ENCODE peak calls at places on chromosomes 16 and 17, in five cellular contexts. U is body of pancreas, D is tibial nerve, K is stomach, Y is prostate gland. I is an unnamed sample.

GRCh38 chr16:10577305-10578202 is 2.8 kb downstream of the EMP2 start:
- DNase-seq in K (no peak), D (no peak), U (peak), Y (no peak), I (peak)

GRCh38 chr16:52446076-52446475 is 100.9 kb downstream of the TOX3 start:
- DNase-seq in Y (no peak), K (no peak), D (no peak), U (no peak), I (no peak)

GRCh38 chr17:21417921-21418320 is 41.8 kb downstream of the KCNJ12 start:
- DNase-seq in D (no peak), K (no peak), U (peak), Y (no peak), I (no peak)

GRCh38 chr16:86529160-86529559 is 18.8 kb downstream of the FOXF1 start:
- DNase-seq in Y (no peak), K (no peak), U (no peak), D (no peak), I (no peak)

GRCh38 chr17:56009795-56010715 is 143.2 kb upstream of the ANKFN1 start:
- DNase-seq in K (no peak), D (no peak), U (no peak), Y (no peak), I (no peak)

GRCh38 chr16:24771779-24772157 is 42.3 kb downstream of the TNRC6A start:
- DNase-seq in K (no peak), Y (no peak), U (no peak), D (no peak), I (no peak)

GRCh38 chr17:3894927-3895343 is 2.1 kb upstream of the CAMKK1 start:
- DNase-seq in Y (peak), D (no peak), K (peak), U (peak), I (no peak)

GRCh38 chr17:57548421-57549385 is 196.4 kb downstream of the CCDC182 start:
- DNase-seq in D (no peak), U (no peak), Y (no peak), K (no peak), I (peak)

GRCh38 chr17:9237661-9238301 is 216.5 kb downstream of the NTN1 start:
- DNase-seq in D (no peak), K (no peak), U (no peak), Y (no peak), I (no peak)

GRCh38 chr17:35003778-35004177 is 23.5 kb downstream of the LIG3 start:
- DNase-seq in D (no peak), Y (no peak), U (no peak), K (no peak), I (no peak)

GRCh38 chr17:77253611-77254051 is 112.9 kb downstream of the SEC14L1 start:
- DNase-seq in D (no peak), U (no peak), Y (no peak), K (no peak), I (no peak)

GRCh38 chr17:77790143-77790829 is 168.2 kb upstream of the TNRC6C start:
- DNase-seq in K (no peak), D (no peak), Y (no peak), U (no peak), I (no peak)

GRCh38 chr16:82524939-82525338 is 101.8 kb upstream of the CDH13 start:
- DNase-seq in Y (peak), U (no peak), K (no peak), D (no peak), I (no peak)

GRCh38 chr17:38742431-38743308 is 5.5 kb downstream of the PCGF2 start:
- DNase-seq in K (no peak), Y (no peak), U (peak), D (no peak), I (peak)

GRCh38 chr16:49857423-49858181 is 1.7 kb upstream of the ZNF423 start:
- DNase-seq in Y (no peak), D (peak), U (peak), K (peak), I (peak)

GRCh38 chr17:81295678-81296381 is 723 bp upstream of the SLC38A10 start:
- DNase-seq in U (peak), K (peak), D (no peak), Y (peak), I (no peak)

DNA sequence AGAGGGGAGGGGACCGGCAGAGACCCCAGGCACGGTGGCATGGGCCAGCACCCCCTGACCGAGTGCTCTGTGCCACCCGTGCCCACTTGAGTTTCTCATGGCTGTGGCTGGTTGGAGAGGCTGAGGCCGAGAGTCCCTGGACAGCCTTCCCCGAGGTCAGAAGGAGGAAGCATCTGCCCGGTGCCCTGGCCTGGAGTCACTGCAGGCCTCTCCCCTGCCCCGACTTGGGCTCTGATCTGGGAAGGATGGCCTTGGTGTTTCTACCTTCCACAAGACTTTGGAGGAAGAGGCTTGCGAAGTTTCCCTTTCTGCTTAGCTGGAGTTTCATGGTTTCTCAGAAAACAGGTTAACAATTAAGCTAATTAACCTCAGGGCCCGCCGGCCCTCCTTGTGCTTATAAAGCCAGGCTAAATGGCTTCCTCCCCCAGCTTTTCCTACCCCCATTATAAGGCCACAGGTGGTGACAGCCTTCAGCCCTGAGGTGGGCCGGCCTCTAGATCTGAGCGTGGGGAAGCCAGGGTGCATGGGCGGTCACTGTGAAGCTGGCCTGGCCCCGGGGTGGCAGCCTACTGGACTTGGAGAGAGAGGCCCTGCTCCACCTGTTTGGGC is 17.3 kb downstream of the LLGL2 start:
- DNase-seq in D (no peak), K (no peak), U (no peak), Y (no peak), I (no peak)
- TF ChIP-seq CTCF in D (no peak), K (no peak), U (no peak), Y (no peak), I (no peak)

DNA sequence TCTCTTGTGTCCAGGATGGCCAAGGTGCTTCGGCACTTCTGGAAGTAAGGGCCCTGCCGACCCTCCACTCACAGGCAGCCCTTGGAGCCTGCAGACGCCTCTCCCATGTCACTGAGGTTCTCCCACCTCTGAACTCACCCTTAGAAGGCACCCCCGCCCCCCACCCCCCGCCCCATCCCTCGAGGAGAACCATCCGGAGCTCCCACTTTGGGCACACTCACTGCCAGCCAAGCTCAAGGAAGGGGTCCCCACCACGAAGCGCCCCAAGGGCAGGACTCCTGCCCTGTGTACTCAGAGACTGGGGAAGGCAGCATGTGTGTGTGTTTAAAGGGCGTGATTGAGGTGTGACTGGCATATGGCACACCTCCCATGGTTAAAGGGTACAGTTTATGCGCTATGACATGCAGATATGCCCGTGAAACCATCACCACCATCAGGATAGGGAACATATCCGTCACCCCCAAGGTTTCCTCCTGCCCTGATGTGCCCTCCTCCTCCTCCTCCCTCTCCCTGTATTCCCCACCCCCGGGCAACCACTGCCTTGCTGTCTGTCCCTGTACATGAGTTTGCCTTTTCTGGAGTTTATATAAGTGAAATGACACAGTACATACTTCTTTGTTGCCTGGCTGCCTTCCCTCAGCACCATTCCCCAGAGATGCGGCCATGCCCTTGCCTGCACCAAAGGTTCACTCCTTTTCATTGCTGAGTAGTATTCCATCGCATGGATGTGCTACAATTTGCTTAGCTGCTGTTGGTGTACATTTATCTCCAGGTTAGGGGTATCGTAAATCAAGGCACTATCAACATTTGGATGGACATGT is 14.0 kb upstream of the RBFOX3 start:
- DNase-seq in K (no peak), U (peak), D (no peak), Y (no peak), I (peak)
- TF ChIP-seq POLR2A in K (no peak), U (no peak), D (no peak), Y (no peak), I (no peak)

GRCh38 chr16:47110939-47111338 is 32.8 kb downstream of the NETO2 start:
- DNase-seq in U (no peak), K (no peak), D (no peak), Y (no peak), I (no peak)
- TF ChIP-seq CTCF in U (no peak), K (no peak), D (no peak), Y (no peak), I (no peak)

DNA sequence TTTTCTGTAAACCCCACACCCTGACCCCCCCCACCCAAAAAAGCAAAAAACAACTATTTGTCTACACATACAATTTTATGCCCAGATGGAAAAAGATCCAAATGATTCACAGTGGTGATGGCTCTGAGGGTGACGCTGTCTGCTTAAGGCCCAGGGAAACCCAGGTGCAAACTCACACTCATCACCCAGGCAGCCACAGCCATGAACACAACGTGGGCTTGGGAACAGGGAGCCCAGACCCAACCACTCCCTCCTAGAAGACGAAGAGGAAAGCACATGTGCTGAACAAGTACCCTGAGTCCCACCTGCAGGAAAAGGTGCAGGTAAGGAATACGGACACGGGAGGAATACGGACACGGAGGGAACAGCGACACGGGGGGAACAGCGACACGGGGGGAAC is 5.4 kb downstream of the HBQ1 start:
- DNase-seq in D (no peak), K (no peak), U (no peak), Y (no peak), I (no peak)
- TF ChIP-seq POLR2A in D (no peak), K (no peak), U (no peak), Y (no peak), I (no peak)

GRCh38 chr17:68085751-68086445 is 50.4 kb downstream of the KPNA2 start:
- DNase-seq in U (no peak), D (no peak), K (peak), Y (no peak), I (no peak)
- TF ChIP-seq CTCF in U (no peak), D (no peak), K (no peak), Y (no peak), I (no peak)

GRCh38 chr16:28846080-28846932 is at the start of gene TUFM:
- DNase-seq in Y (peak), U (peak), K (peak), D (peak), I (peak)
- TF ChIP-seq POLR2A in Y (peak), U (peak), K (no peak), D (peak), I (peak)

DNA sequence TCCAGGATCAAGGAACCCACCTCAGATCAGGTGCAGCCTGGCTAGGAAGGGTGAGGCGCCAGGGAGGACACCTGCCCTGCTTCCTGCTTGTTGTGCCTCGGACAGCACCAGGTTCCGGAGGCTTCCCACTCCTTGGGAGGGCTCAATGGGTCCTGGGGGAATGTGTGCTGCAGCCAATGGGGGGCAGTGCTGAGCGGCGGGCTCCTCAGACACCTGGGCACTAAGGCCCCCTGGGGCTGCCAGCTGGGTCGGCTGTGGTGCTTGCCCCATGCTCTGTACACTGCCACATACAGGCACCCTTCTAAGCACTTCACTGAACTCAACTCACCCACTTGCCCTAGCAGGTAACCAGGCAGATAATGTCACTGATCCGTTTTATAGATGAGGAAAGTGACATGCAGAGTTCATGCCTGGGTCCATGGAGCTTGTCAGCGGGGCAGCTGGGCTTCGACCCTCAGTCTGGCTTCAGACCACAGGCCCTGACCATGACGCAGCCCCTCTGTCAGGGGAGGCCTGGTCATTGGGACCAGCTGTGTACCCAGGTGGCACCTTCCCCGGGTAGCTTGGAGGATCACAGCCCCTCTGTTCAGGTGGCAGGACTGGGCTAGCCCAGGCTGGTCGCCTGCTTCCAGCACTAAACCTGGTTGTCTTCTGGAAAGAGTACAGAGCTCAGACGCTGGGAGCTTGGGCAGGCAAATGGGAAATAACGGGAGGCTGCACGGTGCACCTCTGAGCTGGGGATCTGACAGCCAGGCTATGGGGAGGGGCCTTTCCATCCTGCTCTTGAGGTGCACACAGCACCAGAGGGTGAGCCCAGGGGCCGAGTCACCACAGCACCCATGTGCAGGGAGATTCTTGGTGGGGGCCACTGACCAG is 8.2 kb downstream of the FN3K start:
- DNase-seq in Y (no peak), U (no peak), D (no peak), K (no peak), I (no peak)
- TF ChIP-seq CTCF in Y (no peak), U (no peak), D (no peak), K (no peak), I (no peak)

GRCh38 chr16:89921699-89922476 is 1.3 kb upstream of the TUBB3 start:
- DNase-seq in Y (no peak), D (no peak), K (peak), U (peak), I (peak)
- TF ChIP-seq POLR2A in Y (peak), D (no peak), K (no peak), U (peak), I (no peak)

I was measured in ovary.